ENCODE peak calls at places on chromosomes 5 and 9, in nine cellular contexts. F is HCT116; L is thyroid gland; H is CD8-positive, alpha-beta memory T cell; R is keratinocyte; Y is pancreas; B is CD4-positive, CD25-positive, alpha-beta regulatory T cell; P is naive thymus-derived CD4-positive, alpha-beta T cell; K is suprapubic skin. G is an unnamed sample.

GRCh38 chr9:120571443-120572257 is 8.3 kb downstream of the CDK5RAP2 start:
- DNase-seq in F (no peak), L (no peak), H (no peak), R (no peak), Y (peak; percentile 63), B (no peak), P (no peak), K (no peak), G (no peak)

GRCh38 chr9:127184641-127185040 is 62.2 kb upstream of the ANGPTL2 start:
- DNase-seq in F (no peak), L (no peak), H (no peak), R (no peak), Y (no peak), B (no peak), P (no peak), K (no peak), G (no peak)

GRCh38 chr5:88203977-88204735 is 64.5 kb downstream of the TMEM161B start:
- DNase-seq in F (no peak), L (no peak), H (peak; percentile 82), R (no peak), Y (no peak), B (peak; percentile 55), P (no peak), K (no peak), G (no peak)

GRCh38 chr5:153660919-153661318 is 170.4 kb downstream of the GRIA1 start:
- DNase-seq in F (no peak), L (no peak), H (no peak), R (no peak), Y (no peak), B (no peak), P (no peak), K (no peak), G (no peak)

GRCh38 chr9:134047868-134048581 is 19.8 kb downstream of the BRD3 start:
- DNase-seq in F (no peak), L (no peak), H (no peak), R (no peak), Y (peak; percentile 29), B (no peak), P (no peak), K (no peak), G (no peak)

GRCh38 chr5:73114029-73114688 is 6.2 kb upstream of the TMEM171 start:
- DNase-seq in F (no peak), L (no peak), H (no peak), R (no peak), Y (no peak), B (no peak), P (no peak), K (no peak), G (no peak)

GRCh38 chr5:180455872-180456271 is 38.3 kb upstream of the CNOT6 start:
- DNase-seq in F (no peak), L (no peak), H (no peak), R (no peak), Y (no peak), B (no peak), P (no peak), K (no peak), G (peak; percentile 38)

GRCh38 chr5:169295241-169295747 is 5.6 kb downstream of the SLIT3 start:
- DNase-seq in F (no peak), L (no peak), H (no peak), R (no peak), Y (no peak), B (no peak), P (no peak), K (no peak), G (no peak)

GRCh38 chr5:132489051-132489770 is 1.4 kb downstream of the IRF1 start:
- DNase-seq in F (no peak), L (no peak), H (peak; percentile 46), R (no peak), Y (no peak), B (no peak), P (peak; percentile 34), K (no peak), G (no peak)

GRCh38 chr5:27472875-27473274 is 434.5 kb upstream of the CDH9 start:
- DNase-seq in F (no peak), L (no peak), H (no peak), R (no peak), Y (no peak), B (no peak), P (no peak), K (no peak), G (no peak)
- H3K9me3 ChIP-seq in F (peaks cover 6% of the 10 kb centered on the region), L (no peaks in the 10 kb centered on the region), H (no peaks in the 10 kb centered on the region), R (peaks cover 6% of the 10 kb centered on the region), Y (no peaks in the 10 kb centered on the region), B (peaks cover 4% of the 10 kb centered on the region), P (no peaks in the 10 kb centered on the region), K (peaks cover 7% of the 10 kb centered on the region), G (peaks cover 7% of the 10 kb centered on the region)

GRCh38 chr9:81619353-81620008 is 69.9 kb downstream of the TLE1 start:
- DNase-seq in F (no peak), L (no peak), H (no peak), R (no peak), Y (no peak), B (no peak), P (no peak), K (no peak), G (no peak)

GRCh38 chr9:81618923-81619322 is 70.4 kb downstream of the TLE1 start:
- DNase-seq in F (no peak), L (no peak), H (no peak), R (no peak), Y (no peak), B (no peak), P (no peak), K (no peak), G (no peak)

GRCh38 chr9:81621111-81621510 is 68.2 kb downstream of the TLE1 start:
- DNase-seq in F (no peak), L (no peak), H (no peak), R (no peak), Y (no peak), B (no peak), P (no peak), K (no peak), G (no peak)

GRCh38 chr9:81621785-81622243 is 67.5 kb downstream of the TLE1 start:
- DNase-seq in F (no peak), L (no peak), H (no peak), R (no peak), Y (no peak), B (no peak), P (no peak), K (no peak), G (no peak)

DNA sequence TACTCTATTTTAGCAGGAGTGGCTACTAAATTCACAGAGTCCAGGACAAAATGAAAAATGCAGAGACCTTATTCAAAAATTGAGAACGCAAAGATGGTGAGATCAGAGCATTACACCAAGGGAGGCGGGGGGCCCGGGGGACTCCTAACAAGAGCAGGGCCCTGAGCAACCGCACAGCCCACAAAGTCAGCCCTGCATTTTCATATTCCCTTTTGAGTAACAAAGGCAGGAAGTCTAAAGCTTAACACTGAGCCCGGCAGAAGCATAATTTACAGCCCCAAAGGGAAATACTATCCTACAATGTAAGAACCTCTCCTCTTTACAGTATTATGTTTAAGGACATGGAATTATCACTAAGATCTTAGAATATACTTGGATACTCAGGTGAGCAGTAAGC is 69.3 kb downstream of the TLE1 start:
- DNase-seq in F (no peak), L (no peak), H (no peak), R (no peak), Y (no peak), B (no peak), P (no peak), K (no peak), G (no peak)
- H3K27ac ChIP-seq in F (no peak overlapping the region), L (no peak overlapping the region), H (no peak overlapping the region), R (no peak overlapping the region), Y (no peak overlapping the region), B (no peak overlapping the region), P (no peak overlapping the region), K (no peak overlapping the region), G (no peak overlapping the region)

DNA sequence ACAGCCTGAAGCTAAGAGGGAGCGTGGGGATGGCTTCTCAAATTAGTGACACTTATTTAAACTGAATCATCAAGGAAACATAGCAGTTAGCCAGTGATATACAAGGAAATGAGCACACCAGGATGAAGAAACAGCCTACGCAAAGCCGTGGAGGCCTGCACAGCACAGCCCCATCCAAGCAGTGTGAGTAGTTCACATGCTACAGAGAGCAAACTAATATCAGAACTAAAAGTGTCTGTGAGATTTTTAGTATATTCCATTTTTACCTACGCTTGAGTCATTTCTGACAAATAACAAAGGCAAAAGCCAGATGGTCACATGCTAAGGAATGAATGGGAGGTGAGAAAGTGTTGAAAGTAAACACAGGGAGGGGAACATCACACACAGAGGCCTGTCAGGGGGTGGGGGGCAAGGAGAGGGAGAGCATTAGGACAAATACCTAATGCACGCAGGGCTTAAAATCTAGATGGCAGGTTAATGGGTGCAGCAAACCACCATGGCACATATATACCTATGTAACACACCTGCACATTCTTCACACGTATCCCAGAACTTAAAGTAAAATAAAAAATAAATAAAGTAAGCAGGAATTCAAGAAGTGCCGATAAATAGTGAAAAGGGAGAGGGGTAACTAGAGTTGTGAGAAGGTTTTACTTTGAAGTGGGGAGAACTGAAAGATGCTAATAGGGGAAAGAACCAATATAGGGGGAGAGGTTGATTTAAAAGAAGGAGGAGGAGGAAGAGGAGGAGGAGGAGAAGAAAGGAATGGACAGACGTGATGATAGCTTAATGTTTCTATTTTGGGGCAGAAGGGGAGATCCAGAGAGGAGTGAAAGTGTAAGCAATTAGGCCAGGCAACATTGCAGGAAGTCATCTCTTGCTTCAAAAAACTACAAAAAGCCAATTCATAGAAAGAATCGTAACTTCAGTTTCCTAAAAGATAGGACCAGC is 100.9 kb upstream of the PTGER4 start:
- DNase-seq in F (no peak), L (no peak), H (no peak), R (no peak), Y (no peak), B (peak; percentile 54), P (peak; percentile 45), K (no peak), G (no peak)
- H3K4me1 ChIP-seq in F (no peaks in the 10 kb centered on the region), L (no peaks in the 10 kb centered on the region), H (peaks cover 5% of the 10 kb centered on the region), R (no peaks in the 10 kb centered on the region), Y (no peaks in the 10 kb centered on the region), B (peaks cover 6% of the 10 kb centered on the region), P (no peaks in the 10 kb centered on the region), K (no peaks in the 10 kb centered on the region), G (peaks cover 18% of the 10 kb centered on the region)

GRCh38 chr9:122446819-122447484 is 30.8 kb downstream of the OR1J1 start:
- DNase-seq in F (no peak), L (no peak), H (no peak), R (no peak), Y (no peak), B (no peak), P (no peak), K (no peak), G (no peak)

GRCh38 chr9:122444366-122444765 is 33.4 kb downstream of the OR1J1 start:
- DNase-seq in F (no peak), L (peak; percentile 6), H (no peak), R (no peak), Y (no peak), B (no peak), P (no peak), K (no peak), G (no peak)

GRCh38 chr9:122442568-122442967 is 35.2 kb downstream of the OR1J1 start:
- DNase-seq in F (no peak), L (no peak), H (no peak), R (no peak), Y (no peak), B (no peak), P (no peak), K (no peak), G (no peak)

DNA sequence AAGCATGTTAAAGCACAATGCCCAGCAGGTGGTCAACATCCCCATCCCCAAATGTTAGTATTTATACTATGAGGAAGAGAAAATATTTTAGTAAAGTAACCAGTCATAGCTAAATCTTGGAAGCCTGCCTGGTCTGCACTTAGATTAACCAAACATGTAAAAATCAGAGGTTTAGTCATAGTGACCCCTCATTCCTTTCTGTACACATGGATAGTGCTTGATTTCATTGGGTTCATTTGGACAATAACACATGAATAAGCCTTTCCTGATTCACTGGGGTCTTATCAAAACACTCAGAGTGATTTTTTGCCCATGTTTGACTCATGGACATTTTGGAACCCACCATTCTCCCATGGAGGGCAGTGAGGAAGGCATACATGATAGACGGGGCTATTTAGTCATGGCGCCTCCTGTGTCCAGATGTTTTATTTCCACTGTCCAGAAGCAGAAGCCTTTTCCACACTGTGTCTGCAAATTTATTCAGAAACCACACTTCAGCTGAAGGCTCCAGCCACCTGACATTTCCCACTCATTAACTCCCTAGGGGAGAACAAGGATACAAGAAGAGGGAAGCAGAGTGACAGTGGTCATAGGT is 32.5 kb downstream of the OR1J1 start:
- DNase-seq in F (no peak), L (no peak), H (no peak), R (no peak), Y (no peak), B (no peak), P (no peak), K (no peak), G (no peak)
- H3K9me3 ChIP-seq in F (no peaks in the 10 kb centered on the region), L (no peaks in the 10 kb centered on the region), H (no peaks in the 10 kb centered on the region), R (no peaks in the 10 kb centered on the region), Y (no peaks in the 10 kb centered on the region), B (no peaks in the 10 kb centered on the region), P (no peaks in the 10 kb centered on the region), K (no peaks in the 10 kb centered on the region), G (no peaks in the 10 kb centered on the region)